ENCODE peak calls at places on chromosomes 11 and 22, in four cellular contexts. O is posterior cingulate gyrus, E is GM12891, X is NCI-H1092 treated with DMSO at 0.1 percent for 48 hours. Q is an unnamed sample.

GRCh38 chr11:105022998-105023397 is at the start of gene CASP5:
- DNase-seq in E (no peak), X (no peak), O (no peak), Q (no peak)

GRCh38 chr22:16955678-16956210 is 52.3 kb downstream of the GAB4 start:
- DNase-seq in E (no peak), O (peak), X (peak), Q (no peak)

GRCh38 chr22:37455896-37456295 is 28.6 kb upstream of the ELFN2 start:
- DNase-seq in X (no peak), O (no peak), E (no peak), Q (no peak)

GRCh38 chr11:37449146-37449545 is 851.1 kb upstream of the RAG2 start:
- DNase-seq in E (no peak), O (no peak), X (no peak), Q (no peak)

GRCh38 chr11:9137293-9138132 is 46.1 kb upstream of the SCUBE2 start:
- DNase-seq in O (peak), E (peak), X (peak), Q (peak)

GRCh38 chr11:95182397-95182796 is 48.6 kb downstream of the SESN3 start:
- DNase-seq in O (no peak), E (no peak), X (no peak), Q (no peak)

GRCh38 chr11:35082322-35083180 is 56.4 kb upstream of the CD44 start:
- DNase-seq in O (no peak), X (no peak), E (peak), Q (peak)

GRCh38 chr11:46413755-46414465 is 22.3 kb upstream of the CHRM4 start:
- DNase-seq in X (peak), O (no peak), E (no peak), Q (no peak)

GRCh38 chr22:44326549-44326881 is 13.8 kb upstream of the SHISAL1 start:
- DNase-seq in O (no peak), X (no peak), E (no peak), Q (no peak)

GRCh38 chr11:128297111-128297651 is 290.2 kb downstream of the ETS1 start:
- DNase-seq in O (no peak), X (peak), E (no peak), Q (no peak)

GRCh38 chr11:83002047-83002446 is 69.7 kb downstream of the RAB30 start:
- DNase-seq in O (no peak), E (no peak), X (no peak), Q (no peak)

GRCh38 chr11:95647355-95647754 is 142.2 kb downstream of the FAM76B start:
- DNase-seq in X (no peak), E (no peak), O (no peak), Q (no peak)

GRCh38 chr11:20000393-20001134 is 159.7 kb downstream of the DBX1 start:
- DNase-seq in E (no peak), X (peak), O (peak), Q (no peak)

GRCh38 chr11:83102806-83103205 is 31.1 kb upstream of the RAB30 start:
- DNase-seq in X (no peak), O (no peak), E (no peak), Q (no peak)

GRCh38 chr11:91104237-91104636 is 881.4 kb upstream of the CHORDC1 start:
- DNase-seq in E (no peak), X (no peak), O (no peak), Q (no peak)

GRCh38 chr22:35913925-35914324 is 114.7 kb downstream of the RBFOX2 start:
- DNase-seq in X (no peak), E (no peak), O (no peak), Q (no peak)

GRCh38 chr11:61092908-61093763 is 9.2 kb upstream of the CD5 start:
- DNase-seq in O (no peak), E (no peak), X (no peak), Q (peak)

GRCh38 chr22:50347157-50347556 is 4.0 kb downstream of the PPP6R2 start:
- DNase-seq in X (no peak), O (no peak), E (no peak), Q (no peak)

GRCh38 chr11:76209671-76209955 is 3.3 kb upstream of the WNT11 start:
- DNase-seq in O (no peak), X (no peak), E (no peak), Q (no peak)

GRCh38 chr22:46450931-46451660 is 86.3 kb downstream of the CELSR1 start:
- DNase-seq in O (no peak), X (no peak), E (no peak), Q (no peak)

GRCh38 chr11:121687961-121688566 is 235.3 kb upstream of the SORL1-AS1 start:
- DNase-seq in E (no peak), O (no peak), X (peak), Q (no peak)

GRCh38 chr11:75143420-75143731 is 7.5 kb upstream of the SLCO2B1 start:
- DNase-seq in X (no peak), E (no peak), O (no peak), Q (no peak)

GRCh38 chr11:12182650-12183511 is 72.5 kb downstream of the MICAL2 start:
- DNase-seq in X (no peak), O (no peak), E (no peak), Q (no peak)

GRCh38 chr22:38831166-38831945 is 12.5 kb downstream of the NPTXR start:
- DNase-seq in O (no peak), E (no peak), X (no peak), Q (no peak)

GRCh38 chr11:72081184-72081644 is 564 bp downstream of the LRRC51 start:
- DNase-seq in X (no peak), E (no peak), O (no peak), Q (no peak)

GRCh38 chr11:113885897-113886296 is 10.5 kb upstream of the USP28 start:
- DNase-seq in X (no peak), O (no peak), E (no peak), Q (no peak)

GRCh38 chr11:65650547-65651338 is 12.0 kb downstream of the RELA start:
- DNase-seq in X (no peak), O (no peak), E (no peak), Q (no peak)

GRCh38 chr22:29310065-29310862 is 3.8 kb downstream of the GAS2L1 start:
- DNase-seq in X (no peak), E (peak), O (no peak), Q (no peak)

GRCh38 chr11:10498426-10499250 is 42.3 kb downstream of the RNF141 start:
- DNase-seq in X (no peak), O (no peak), E (no peak), Q (no peak)